ENCODE peak calls at places on chromosomes 4 and X, in four cellular contexts. F, K, V and E are unnamed samples.

GRCh38 chrX:103556941-103557340 is 28.4 kb upstream of the TCEAL4 start:
- DNase-seq in K (no peak), F (no peak), V (no peak), E (no peak)

GRCh38 chrX:136528645-136529315 is 3.2 kb upstream of the VGLL1 start:
- DNase-seq in F (no peak), K (no peak), V (peak), E (no peak)

GRCh38 chr4:177728361-177729152 is 286.3 kb upstream of the AGA start:
- DNase-seq in K (no peak), F (no peak), V (no peak), E (no peak)

GRCh38 chrX:119410027-119410819 is 11.1 kb downstream of the SLC25A43 start:
- DNase-seq in V (no peak), F (no peak), K (no peak), E (no peak)

GRCh38 chr4:168139336-168139735 is 47.0 kb downstream of the ANXA10 start:
- DNase-seq in V (no peak), F (no peak), K (no peak), E (no peak)

GRCh38 chr4:159060161-159060560 is 42.7 kb upstream of the RAPGEF2 start:
- DNase-seq in F (no peak), V (no peak), K (no peak), E (no peak)

GRCh38 chr4:17762705-17763104 is 18.7 kb downstream of the FAM184B start:
- DNase-seq in V (no peak), K (no peak), F (no peak), E (no peak)

GRCh38 chrX:22686138-22686541 is 313.6 kb upstream of the DDX53 start:
- DNase-seq in K (no peak), F (no peak), V (no peak), E (no peak)

GRCh38 chrX:118496763-118497079 is 1.1 kb downstream of the DOCK11 start:
- DNase-seq in V (no peak), K (peak), F (no peak), E (no peak)

GRCh38 chr4:83075696-83076095 is 38.8 kb downstream of the PLAC8 start:
- DNase-seq in F (no peak), V (no peak), K (no peak), E (no peak)

GRCh38 chrX:148624951-148625350 is 124.5 kb downstream of the AFF2 start:
- DNase-seq in K (no peak), F (no peak), V (no peak), E (no peak)

GRCh38 chr4:5137927-5138326 is 86.6 kb downstream of the STK32B start:
- DNase-seq in F (no peak), K (no peak), V (no peak), E (no peak)

GRCh38 chr4:175951794-175952193 is 113.8 kb upstream of the WDR17 start:
- DNase-seq in F (no peak), V (no peak), K (no peak), E (no peak)

GRCh38 chr4:119017634-119018033 is 118.0 kb upstream of the MYOZ2 start:
- DNase-seq in K (no peak), F (no peak), V (no peak), E (no peak)

GRCh38 chr4:17285747-17286146 is 226.1 kb downstream of the QDPR start:
- DNase-seq in F (no peak), K (no peak), V (no peak), E (no peak)

GRCh38 chr4:48167538-48168263 is 33.7 kb upstream of the TXK start:
- DNase-seq in F (no peak), V (no peak), K (no peak), E (no peak)

GRCh38 chr4:132642196-132642817 is 506.8 kb upstream of the PCDH10 start:
- DNase-seq in V (peak), K (no peak), F (peak), E (no peak)

GRCh38 chr4:3073158-3074077 is 920 bp downstream of the HTT-AS start:
- DNase-seq in F (no peak), V (no peak), K (peak), E (no peak)

GRCh38 chr4:88060431-88060830 is 53.0 kb downstream of the PKD2 start:
- DNase-seq in K (no peak), F (no peak), V (no peak), E (no peak)

GRCh38 chrX:10589098-10589497 is 31.3 kb downstream of the MID1 start:
- DNase-seq in V (no peak), F (no peak), K (no peak), E (no peak)

GRCh38 chr4:41069838-41070237 is 144.5 kb downstream of the APBB2 start:
- DNase-seq in V (no peak), K (no peak), F (no peak), E (no peak)

GRCh38 chr4:74235135-74235534 is 73.1 kb upstream of the EPGN start:
- DNase-seq in K (no peak), F (no peak), V (no peak), E (no peak)

GRCh38 chr4:42655921-42656735 is 777 bp downstream of the ATP8A1 start:
- DNase-seq in V (no peak), F (no peak), K (peak), E (peak)

GRCh38 chr4:121397941-121398601 is 17.3 kb upstream of the QRFPR start:
- DNase-seq in F (no peak), V (no peak), K (no peak), E (no peak)

GRCh38 chr4:72886602-72887001 is 182.9 kb downstream of the COX18 start:
- DNase-seq in F (no peak), V (peak), K (no peak), E (no peak)

GRCh38 chr4:79065262-79065661 is 126.0 kb upstream of the PAQR3 start:
- DNase-seq in F (no peak), V (no peak), K (no peak), E (no peak)

GRCh38 chr4:66921433-66921832 is 623.9 kb downstream of the CENPC start:
- DNase-seq in F (no peak), V (no peak), K (no peak), E (no peak)

GRCh38 chr4:62028758-62029157 is 828.6 kb downstream of the ADGRL3 start:
- DNase-seq in K (no peak), F (no peak), V (no peak), E (no peak)

GRCh38 chr4:170339522-170339921 is 249.8 kb upstream of the AADAT start:
- DNase-seq in F (no peak), K (no peak), V (no peak), E (no peak)

GRCh38 chr4:47703008-47703407 is 134.9 kb downstream of the CORIN start:
- DNase-seq in V (no peak), F (no peak), K (no peak), E (no peak)

GRCh38 chrX:41499984-41500383 is 52.8 kb downstream of the NYX start:
- DNase-seq in F (no peak), V (no peak), K (no peak), E (no peak)

GRCh38 chr4:145808021-145808650 is 128.2 kb downstream of the C4orf51 start:
- DNase-seq in V (peak), F (peak), K (no peak), E (no peak)

GRCh38 chrX:22526339-22526738 is 253.6 kb downstream of the CBLL2 start:
- DNase-seq in K (no peak), V (no peak), F (peak), E (no peak)

GRCh38 chr4:52655505-52655904 is 3.6 kb downstream of the USP46 start:
- DNase-seq in K (no peak), V (no peak), F (no peak), E (no peak)

GRCh38 chr4:21888195-21888976 is 60.2 kb downstream of the KCNIP4 start:
- DNase-seq in F (no peak), K (no peak), V (no peak), E (no peak)

GRCh38 chr4:186020793-186021407 is 48.1 kb upstream of the TLR3 start:
- DNase-seq in V (no peak), K (no peak), F (no peak), E (no peak)

DNA sequence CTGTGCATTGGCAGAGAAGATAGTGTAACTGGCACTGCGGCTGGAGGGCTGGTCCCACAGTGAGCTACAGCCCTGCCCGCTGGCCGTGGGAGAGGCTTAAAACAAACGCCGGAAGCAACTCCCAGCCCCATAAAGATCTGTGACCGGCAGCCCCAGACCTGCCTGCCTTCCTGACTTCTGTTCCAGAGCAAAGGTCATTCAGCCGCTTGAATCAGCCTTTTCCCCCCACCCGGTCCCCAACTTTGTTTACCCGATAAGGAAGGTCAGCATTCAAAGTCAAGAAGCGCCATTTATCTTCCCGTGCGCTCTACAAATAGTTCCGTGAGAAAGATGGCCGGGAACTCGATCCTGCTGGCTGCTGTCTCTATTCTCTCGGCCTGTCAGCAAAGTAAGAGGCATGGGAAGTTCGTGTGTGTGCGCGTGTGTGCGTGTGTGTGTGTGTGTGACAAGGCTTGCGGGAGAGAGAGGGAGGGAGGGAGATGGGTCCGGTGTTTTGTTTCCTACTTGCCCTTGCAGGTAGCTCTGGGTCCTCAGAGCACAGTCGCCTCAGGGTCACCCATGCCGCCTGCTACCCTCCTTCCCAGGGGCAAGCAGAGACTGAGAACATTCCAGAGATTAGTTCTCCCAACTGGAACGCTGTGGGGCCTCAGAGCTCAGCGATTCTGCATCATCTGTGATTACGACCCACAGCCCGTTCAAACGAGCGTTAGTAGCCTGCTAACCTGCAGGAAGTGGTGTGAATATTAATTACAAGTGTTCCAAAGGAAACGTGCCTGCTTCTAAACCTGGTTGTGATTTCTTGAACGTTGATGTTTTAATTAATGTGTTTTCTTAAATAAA is at the start of gene MGST2:
- DNase-seq in K (peak), V (peak), F (no peak), E (peak)
- H3K27ac ChIP-seq in K (peak), V (peak), F (peak), E (peak)

DNA sequence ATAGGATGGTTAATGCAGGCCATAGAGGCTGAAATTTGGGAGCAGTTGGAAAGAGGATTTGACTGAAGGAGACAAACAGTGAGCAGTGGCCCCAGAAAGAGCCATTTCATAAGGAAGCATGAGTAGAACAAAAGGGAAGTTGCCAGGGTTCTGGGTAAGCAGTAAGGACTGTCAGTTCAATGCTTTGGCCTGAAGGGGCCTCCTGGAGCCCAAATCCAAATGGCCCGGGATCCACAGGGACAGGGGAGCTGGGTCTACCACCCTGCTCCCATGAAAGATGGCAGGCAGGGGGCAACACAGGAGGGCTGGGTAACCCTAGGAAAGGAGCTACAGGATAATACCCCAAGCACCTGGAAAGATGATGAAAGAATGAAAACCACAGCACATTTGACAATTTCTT is 4.1 kb upstream of the INTS6L start:
- DNase-seq in F (no peak), K (no peak), V (peak), E (no peak)
- TF ChIP-seq CTCF in F (no peak), K (no peak), V (peak), E (no peak)

DNA sequence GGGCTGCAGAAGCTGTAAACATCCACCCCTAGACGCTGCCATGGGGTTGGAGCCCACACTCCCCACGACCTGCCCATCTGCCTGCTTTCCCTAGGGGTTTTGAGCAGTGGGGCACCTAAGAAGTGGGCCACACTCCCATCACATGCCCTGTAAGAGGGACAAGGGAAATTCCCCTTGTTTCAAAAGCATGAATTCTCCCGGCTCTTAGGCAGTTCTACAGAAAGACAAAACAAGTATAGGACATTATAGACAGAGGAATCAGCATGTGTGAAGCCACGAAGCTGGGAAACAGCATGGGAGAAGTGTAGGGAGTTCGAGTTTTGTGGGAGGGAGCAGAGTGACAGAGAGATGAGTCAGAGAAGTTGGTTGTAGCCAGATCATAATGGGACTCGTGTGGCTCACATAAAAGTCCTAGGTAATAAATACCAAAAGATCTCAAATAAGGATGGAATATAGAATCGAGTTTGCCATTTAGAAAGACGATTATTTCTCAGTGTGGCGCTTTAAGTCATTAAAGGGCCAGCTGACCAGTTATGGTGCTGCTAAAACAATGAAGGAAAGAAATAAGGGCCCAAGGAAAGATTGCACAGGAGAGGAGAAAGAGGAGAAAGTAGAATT is 23.9 kb downstream of the APOO start:
- DNase-seq in F (no peak), K (no peak), V (peak), E (no peak)
- H3K4me3 ChIP-seq in F (no peak), K (no peak), V (no peak), E (no peak)

GRCh38 chr4:147825451-147826287 is 93.8 kb downstream of the ARHGAP10 start:
- DNase-seq in F (no peak), V (no peak), K (no peak), E (no peak)
- H3K27ac ChIP-seq in F (no peak), V (no peak), K (no peak), E (peak)

DNA sequence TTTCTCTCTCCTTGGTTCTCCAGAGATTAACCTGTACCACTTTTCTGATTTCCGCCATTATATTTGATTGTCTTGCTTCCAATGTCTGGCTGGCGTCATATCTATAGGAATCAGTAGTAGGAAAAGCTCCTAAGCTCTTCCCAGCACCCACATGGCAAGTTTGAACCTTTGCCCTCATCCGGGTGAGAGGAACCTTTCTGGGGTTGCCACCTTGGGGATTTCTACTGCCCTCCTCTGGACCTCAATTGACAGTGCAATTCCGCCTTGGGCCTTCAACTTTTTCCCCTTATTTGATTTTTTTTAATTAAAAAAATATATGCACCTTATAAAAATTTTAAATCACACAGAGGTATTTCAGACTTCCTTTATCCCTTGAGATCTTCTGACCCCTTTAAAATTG is 2.0 kb upstream of the CXorf66 start:
- DNase-seq in K (no peak), V (peak), F (no peak), E (no peak)
- TF ChIP-seq CTCF in K (no peak), V (peak), F (peak), E (no peak)

GRCh38 chr4:110621328-110621812 is 1.5 kb downstream of the PITX2 start:
- DNase-seq in V (no peak), K (no peak), F (no peak), E (no peak)
- H3K4me3 ChIP-seq in V (no peak), K (no peak), F (no peak), E (peak)

GRCh38 chrX:84363674-84364073 is 138.6 kb downstream of the HDX start:
- DNase-seq in K (no peak), F (no peak), V (no peak), E (no peak)

GRCh38 chrX:84362184-84362838 is 139.9 kb downstream of the HDX start:
- DNase-seq in F (no peak), K (no peak), V (no peak), E (no peak)

GRCh38 chrX:84363054-84363453 is 139.2 kb downstream of the HDX start:
- DNase-seq in V (no peak), F (no peak), K (no peak), E (no peak)
- H3K27ac ChIP-seq in V (no peak), F (no peak), K (no peak), E (no peak)

GRCh38 chrX:101764538-101764937 is 104.9 kb upstream of the ARMCX2 start:
- DNase-seq in F (no peak), V (no peak), K (no peak), E (no peak)

DNA sequence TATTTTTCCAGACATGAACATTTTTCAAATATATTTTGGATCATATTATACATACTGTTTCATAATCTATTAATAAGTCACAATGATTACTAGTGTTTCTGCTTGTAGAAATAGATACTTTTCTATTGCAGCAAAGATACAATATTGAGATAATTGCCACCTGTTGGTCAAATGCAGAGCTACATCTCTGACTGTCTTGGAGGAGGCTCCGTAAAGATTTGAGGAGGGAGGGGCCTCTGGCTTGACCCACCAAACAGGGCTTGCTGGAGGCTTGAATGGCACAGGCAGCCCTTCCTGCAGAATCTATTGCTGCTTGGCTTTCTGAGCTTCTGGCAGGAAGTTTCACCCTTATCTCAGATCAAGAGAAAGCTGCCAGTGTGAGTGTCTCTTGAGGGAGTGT is 99.3 kb upstream of the ARMCX2 start:
- DNase-seq in K (no peak), V (peak), F (no peak), E (no peak)
- TF ChIP-seq CTCF in K (peak), V (peak), F (peak), E (no peak)

GRCh38 chrX:110210417-110211139 is 107.3 kb downstream of the AMMECR1 start:
- DNase-seq in V (no peak), F (no peak), K (no peak), E (no peak)
- H3K4me3 ChIP-seq in V (no peak), F (no peak), K (no peak), E (no peak)